ENCODE peak calls at places on chromosome 14, in ten cellular contexts. L, V, J, C, K, R, G, D, S and N are unnamed samples.

GRCh38 chr14:51205486-51205885 is 34.6 kb upstream of the TMX1 start:
- DNase-seq in J (no peak), R (no peak), C (no peak), D (no peak), G (no peak), K (no peak), V (no peak), L (no peak), S (no peak), N (no peak)

GRCh38 chr14:97917169-97917568 is 1120.0 kb downstream of the VRK1 start:
- DNase-seq in G (no peak), S (no peak), D (no peak), L (no peak), C (no peak), K (no peak), R (no peak), J (no peak), V (no peak), N (no peak)

GRCh38 chr14:97290977-97291376 is 493.8 kb downstream of the VRK1 start:
- DNase-seq in R (no peak), S (no peak), V (no peak), G (no peak), J (no peak), K (no peak), D (no peak), L (no peak), C (no peak), N (no peak)

GRCh38 chr14:33957299-33957698 is 6.4 kb upstream of the EGLN3 start:
- DNase-seq in K (no peak), C (no peak), D (no peak), S (no peak), R (no peak), L (no peak), J (no peak), G (no peak), V (no peak), N (no peak)

GRCh38 chr14:50501642-50502041 is 30.7 kb downstream of the MAP4K5 start:
- DNase-seq in V (no peak), G (no peak), D (no peak), C (no peak), J (no peak), R (no peak), L (no peak), K (no peak), S (no peak), N (no peak)

GRCh38 chr14:22482085-22482694 is 106.8 kb downstream of the DAD1 start:
- DNase-seq in L (no peak), S (no peak), C (no peak), D (no peak), K (no peak), J (no peak), V (no peak), R (no peak), G (no peak), N (no peak)

GRCh38 chr14:104602315-104602932 is 2.1 kb downstream of the TMEM179 start:
- DNase-seq in S (no peak), K (no peak), C (no peak), R (no peak), D (no peak), J (no peak), L (no peak), G (no peak), V (no peak), N (no peak)

GRCh38 chr14:65476942-65477318 is 64.4 kb downstream of the FUT8 start:
- DNase-seq in S (no peak), V (no peak), K (no peak), L (no peak), R (no peak), J (no peak), C (no peak), G (no peak), D (no peak), N (no peak)

GRCh38 chr14:75492832-75493579 is 29.3 kb upstream of the BATF start:
- DNase-seq in C (no peak), V (no peak), D (no peak), G (no peak), L (no peak), S (no peak), K (no peak), R (no peak), J (no peak), N (no peak)

GRCh38 chr14:70009961-70010360 is 130.7 kb downstream of the SMOC1 start:
- DNase-seq in V (no peak), C (no peak), K (no peak), L (no peak), G (no peak), D (no peak), J (no peak), R (no peak), S (peak), N (no peak)

GRCh38 chr14:68800361-68800760 is 7.5 kb upstream of the ZFP36L1 start:
- DNase-seq in D (no peak), C (no peak), G (no peak), L (no peak), V (no peak), R (no peak), J (no peak), K (no peak), S (no peak), N (no peak)